ENCODE peak calls at places on chromosomes 11 and 22, in five cellular contexts. One of them, this sample, is unnamed.

GRCh38 chr22:36362819-36363377 is 24.9 kb downstream of the MYH9 start:
- DNase-seq in ACHN: no peak
- DNase-seq in iris pigment epithelial cell: no peak
- DNase-seq in astrocyte of the cerebellum: no peak
- DNase-seq in EL: peak
- DNase-seq in this sample: no peak

GRCh38 chr22:50326959-50327710 is at the start of gene DENND6B:
- DNase-seq in ACHN: peak
- DNase-seq in iris pigment epithelial cell: peak
- DNase-seq in astrocyte of the cerebellum: peak
- DNase-seq in EL: peak
- DNase-seq in this sample: no peak

GRCh38 chr22:50456466-50457234 is 18.2 kb downstream of the SBF1 start:
- DNase-seq in ACHN: no peak
- DNase-seq in iris pigment epithelial cell: no peak
- DNase-seq in astrocyte of the cerebellum: no peak
- DNase-seq in EL: no peak
- DNase-seq in this sample: no peak

GRCh38 chr11:132054822-132055221 is 684.4 kb downstream of the NTM start:
- DNase-seq in ACHN: peak
- DNase-seq in iris pigment epithelial cell: peak
- DNase-seq in astrocyte of the cerebellum: peak
- DNase-seq in EL: peak
- DNase-seq in this sample: peak

GRCh38 chr11:12813371-12814225 is 139.4 kb downstream of the TEAD1 start:
- DNase-seq in ACHN: no peak
- DNase-seq in iris pigment epithelial cell: peak
- DNase-seq in astrocyte of the cerebellum: no peak
- DNase-seq in EL: peak
- DNase-seq in this sample: no peak

GRCh38 chr11:27443746-27444465 is 28.7 kb downstream of the LGR4 start:
- DNase-seq in ACHN: no peak
- DNase-seq in iris pigment epithelial cell: no peak
- DNase-seq in astrocyte of the cerebellum: no peak
- DNase-seq in EL: no peak
- DNase-seq in this sample: no peak

GRCh38 chr22:31289335-31289734 is 3.0 kb downstream of the PIK3IP1 start:
- DNase-seq in ACHN: no peak
- DNase-seq in iris pigment epithelial cell: no peak
- DNase-seq in astrocyte of the cerebellum: no peak
- DNase-seq in EL: no peak
- DNase-seq in this sample: no peak

GRCh38 chr11:92453055-92453454 is 228.4 kb downstream of the FAT3 start:
- DNase-seq in ACHN: no peak
- DNase-seq in iris pigment epithelial cell: peak
- DNase-seq in astrocyte of the cerebellum: peak
- DNase-seq in EL: peak
- DNase-seq in this sample: no peak

GRCh38 chr11:130435671-130436070 is 7.3 kb upstream of the ADAMTS8 start:
- DNase-seq in ACHN: no peak
- DNase-seq in iris pigment epithelial cell: no peak
- DNase-seq in astrocyte of the cerebellum: no peak
- DNase-seq in EL: peak
- DNase-seq in this sample: no peak

GRCh38 chr11:120137611-120138521 is at the start of gene TRIM29:
- DNase-seq in ACHN: no peak
- DNase-seq in iris pigment epithelial cell: no peak
- DNase-seq in astrocyte of the cerebellum: no peak
- DNase-seq in EL: no peak
- DNase-seq in this sample: peak

GRCh38 chr11:129281471-129282268 is 89.5 kb upstream of the ARHGAP32 start:
- DNase-seq in ACHN: no peak
- DNase-seq in iris pigment epithelial cell: no peak
- DNase-seq in astrocyte of the cerebellum: no peak
- DNase-seq in EL: no peak
- DNase-seq in this sample: no peak

GRCh38 chr11:119315139-119316016 is 1.6 kb downstream of the MCAM start:
- DNase-seq in ACHN: peak
- DNase-seq in iris pigment epithelial cell: no peak
- DNase-seq in astrocyte of the cerebellum: no peak
- DNase-seq in EL: peak
- DNase-seq in this sample: no peak

GRCh38 chr11:19577391-19577831 is 135.2 kb upstream of the NAV2 start:
- DNase-seq in ACHN: no peak
- DNase-seq in iris pigment epithelial cell: peak
- DNase-seq in astrocyte of the cerebellum: no peak
- DNase-seq in EL: no peak
- DNase-seq in this sample: no peak

GRCh38 chr22:25085930-25086901 is 113.4 kb upstream of the CRYBB3 start:
- DNase-seq in ACHN: peak
- DNase-seq in iris pigment epithelial cell: no peak
- DNase-seq in astrocyte of the cerebellum: no peak
- DNase-seq in EL: no peak
- DNase-seq in this sample: no peak

GRCh38 chr22:23763579-23764331 is 965 bp downstream of the C22orf15 start:
- DNase-seq in ACHN: no peak
- DNase-seq in iris pigment epithelial cell: no peak
- DNase-seq in astrocyte of the cerebellum: no peak
- DNase-seq in EL: no peak
- DNase-seq in this sample: no peak

GRCh38 chr22:28075260-28075981 is 156.4 kb upstream of the PITPNB start:
- DNase-seq in ACHN: peak
- DNase-seq in iris pigment epithelial cell: peak
- DNase-seq in astrocyte of the cerebellum: peak
- DNase-seq in EL: peak
- DNase-seq in this sample: peak

GRCh38 chr11:14041040-14041439 is 78.5 kb downstream of the SPON1 start:
- DNase-seq in ACHN: peak
- DNase-seq in iris pigment epithelial cell: no peak
- DNase-seq in astrocyte of the cerebellum: no peak
- DNase-seq in EL: no peak
- DNase-seq in this sample: no peak

GRCh38 chr11:42319926-42320325 is 860.5 kb upstream of the LRRC4C start:
- DNase-seq in ACHN: no peak
- DNase-seq in iris pigment epithelial cell: no peak
- DNase-seq in astrocyte of the cerebellum: no peak
- DNase-seq in EL: no peak
- DNase-seq in this sample: no peak

GRCh38 chr11:3808846-3809623 is 675 bp downstream of the PGAP2 start:
- DNase-seq in ACHN: peak
- DNase-seq in iris pigment epithelial cell: peak
- DNase-seq in astrocyte of the cerebellum: peak
- DNase-seq in EL: peak
- DNase-seq in this sample: peak

GRCh38 chr11:67998150-67999045 is 5.5 kb downstream of the UNC93B1 start:
- DNase-seq in ACHN: no peak
- DNase-seq in iris pigment epithelial cell: no peak
- DNase-seq in astrocyte of the cerebellum: no peak
- DNase-seq in EL: no peak
- DNase-seq in this sample: no peak

GRCh38 chr11:15114501-15115475 is at the start of gene INSC:
- DNase-seq in ACHN: peak
- DNase-seq in iris pigment epithelial cell: no peak
- DNase-seq in astrocyte of the cerebellum: no peak
- DNase-seq in EL: no peak
- DNase-seq in this sample: no peak

GRCh38 chr11:17827006-17827405 is 92.4 kb downstream of the KCNC1 start:
- DNase-seq in ACHN: no peak
- DNase-seq in iris pigment epithelial cell: peak
- DNase-seq in astrocyte of the cerebellum: no peak
- DNase-seq in EL: no peak
- DNase-seq in this sample: no peak

GRCh38 chr11:70399681-70400112 is 1.4 kb downstream of the CTTN start:
- DNase-seq in ACHN: peak
- DNase-seq in iris pigment epithelial cell: peak
- DNase-seq in astrocyte of the cerebellum: peak
- DNase-seq in EL: peak
- DNase-seq in this sample: peak

GRCh38 chr11:12272821-12273617 is 104.4 kb upstream of the PARVA start:
- DNase-seq in ACHN: peak
- DNase-seq in iris pigment epithelial cell: peak
- DNase-seq in astrocyte of the cerebellum: no peak
- DNase-seq in EL: peak
- DNase-seq in this sample: no peak

GRCh38 chr11:72683782-72684200 is 9.6 kb upstream of the PDE2A start:
- DNase-seq in ACHN: peak
- DNase-seq in iris pigment epithelial cell: peak
- DNase-seq in astrocyte of the cerebellum: no peak
- DNase-seq in EL: peak
- DNase-seq in this sample: no peak

GRCh38 chr11:93487032-93487483 is 56.1 kb downstream of the SMCO4 start:
- DNase-seq in ACHN: no peak
- DNase-seq in iris pigment epithelial cell: no peak
- DNase-seq in astrocyte of the cerebellum: no peak
- DNase-seq in EL: no peak
- DNase-seq in this sample: no peak

GRCh38 chr11:14414470-14415461 is 55.8 kb upstream of the RRAS2 start:
- DNase-seq in ACHN: no peak
- DNase-seq in iris pigment epithelial cell: peak
- DNase-seq in astrocyte of the cerebellum: no peak
- DNase-seq in EL: peak
- DNase-seq in this sample: no peak

GRCh38 chr22:49355206-49355920 is 472.3 kb downstream of the BRD1 start:
- DNase-seq in ACHN: no peak
- DNase-seq in iris pigment epithelial cell: no peak
- DNase-seq in astrocyte of the cerebellum: no peak
- DNase-seq in EL: no peak
- DNase-seq in this sample: no peak

GRCh38 chr22:38954414-38955043 is 2.9 kb upstream of the APOBEC3A start:
- DNase-seq in ACHN: no peak
- DNase-seq in iris pigment epithelial cell: no peak
- DNase-seq in astrocyte of the cerebellum: no peak
- DNase-seq in EL: no peak
- DNase-seq in this sample: no peak

GRCh38 chr11:113587318-113587739 is 112.1 kb upstream of the DRD2 start:
- DNase-seq in ACHN: no peak
- DNase-seq in iris pigment epithelial cell: no peak
- DNase-seq in astrocyte of the cerebellum: no peak
- DNase-seq in EL: peak
- DNase-seq in this sample: no peak

GRCh38 chr11:119782021-119782420 is 53.0 kb upstream of the NECTIN1 start:
- DNase-seq in ACHN: no peak
- DNase-seq in iris pigment epithelial cell: no peak
- DNase-seq in astrocyte of the cerebellum: no peak
- DNase-seq in EL: no peak
- DNase-seq in this sample: no peak

GRCh38 chr11:19939415-19939929 is 220.8 kb downstream of the DBX1 start:
- DNase-seq in ACHN: no peak
- DNase-seq in iris pigment epithelial cell: no peak
- DNase-seq in astrocyte of the cerebellum: no peak
- DNase-seq in EL: no peak
- DNase-seq in this sample: no peak

This sample was measured in epithelial cell of prostate.